ENCODE peak calls at places on chromosomes 7 and 10, in nine cellular contexts. G is HCT116, H is transverse colon, C is GM12891, E is breast epithelium, X is spleen, J is H1, O is prostate gland, I is endothelial cell of umbilical vein. Q is an unnamed sample.

GRCh38 chr10:29628912-29629526 is 5.8 kb downstream of the SVIL start:
- DNase-seq in G (no peak), H (no peak), C (no peak), E (no peak), X (no peak), J (no peak), O (no peak), I (no peak), Q (no peak)

GRCh38 chr10:102718220-102718619 is 3.8 kb downstream of the SFXN2 start:
- DNase-seq in G (no peak), H (no peak), C (no peak), E (no peak), X (no peak), J (no peak), O (no peak), I (peak), Q (no peak)

GRCh38 chr10:85610381-85611092 is 756.1 kb downstream of the GRID1 start:
- DNase-seq in G (no peak), H (no peak), C (no peak), E (no peak), X (no peak), J (peak), O (no peak), I (no peak), Q (no peak)

GRCh38 chr10:77841711-77842375 is 84.7 kb downstream of the DLG5 start:
- DNase-seq in G (no peak), H (no peak), C (no peak), E (no peak), X (peak), J (no peak), O (no peak), I (no peak), Q (no peak)

GRCh38 chr7:143882020-143882610 is 19.9 kb downstream of the TCAF1 start:
- DNase-seq in G (no peak), H (peak), C (no peak), E (no peak), X (no peak), J (peak), O (peak), I (peak), Q (no peak)

GRCh38 chr7:28316489-28316888 is 95.8 kb upstream of the CREB5 start:
- DNase-seq in G (no peak), H (no peak), C (no peak), E (no peak), X (no peak), J (no peak), O (no peak), I (no peak), Q (no peak)

GRCh38 chr7:127824682-127825081 is 172.7 kb downstream of the SND1 start:
- DNase-seq in G (no peak), H (no peak), C (no peak), E (no peak), X (no peak), J (no peak), O (no peak), I (no peak), Q (no peak)

GRCh38 chr7:33841658-33842057 is 63.7 kb upstream of the BMPER start:
- DNase-seq in G (no peak), H (no peak), C (no peak), E (no peak), X (no peak), J (no peak), O (no peak), I (peak), Q (no peak)

GRCh38 chr7:131071786-131072504 is 255.7 kb upstream of the MKLN1 start:
- DNase-seq in G (no peak), H (peak), C (no peak), E (no peak), X (no peak), J (no peak), O (no peak), I (peak), Q (no peak)

GRCh38 chr10:112815238-112816032 is 134.6 kb upstream of the TCF7L2 start:
- DNase-seq in G (no peak), H (no peak), C (no peak), E (no peak), X (no peak), J (no peak), O (no peak), I (peak), Q (no peak)

GRCh38 chr7:158366346-158366745 is 221.3 kb downstream of the PTPRN2 start:
- DNase-seq in G (no peak), H (no peak), C (no peak), E (peak), X (peak), J (no peak), O (no peak), I (no peak), Q (no peak)

GRCh38 chr7:13989138-13989943 is at the start of gene ETV1:
- DNase-seq in G (no peak), H (peak), C (no peak), E (no peak), X (peak), J (peak), O (peak), I (peak), Q (no peak)

GRCh38 chr7:2821161-2821841 is 22.8 kb downstream of the GNA12 start:
- DNase-seq in G (no peak), H (no peak), C (no peak), E (no peak), X (no peak), J (no peak), O (no peak), I (peak), Q (no peak)

GRCh38 chr10:78212134-78212785 is 178.6 kb downstream of the RPS24 start:
- DNase-seq in G (no peak), H (no peak), C (no peak), E (no peak), X (no peak), J (no peak), O (no peak), I (no peak), Q (no peak)

GRCh38 chr7:86667732-86668131 is 24.0 kb downstream of the GRM3 start:
- DNase-seq in G (peak), H (no peak), C (no peak), E (no peak), X (no peak), J (no peak), O (no peak), I (no peak), Q (no peak)

GRCh38 chr10:82211331-82211730 is 336.3 kb downstream of the NRG3 start:
- DNase-seq in G (no peak), H (no peak), C (no peak), E (no peak), X (no peak), J (no peak), O (no peak), I (no peak), Q (no peak)

GRCh38 chr7:145978769-145979168 is 137.8 kb upstream of the CNTNAP2 start:
- DNase-seq in G (no peak), H (no peak), C (no peak), E (no peak), X (no peak), J (no peak), O (no peak), I (no peak), Q (no peak)

GRCh38 chr10:123398180-123398591 is 244.0 kb downstream of the BUB3 start:
- DNase-seq in G (no peak), H (peak), C (peak), E (no peak), X (no peak), J (no peak), O (no peak), I (no peak), Q (peak)

GRCh38 chr10:45473126-45473525 is 99.1 kb downstream of the ALOX5 start:
- DNase-seq in G (no peak), H (no peak), C (no peak), E (no peak), X (no peak), J (no peak), O (no peak), I (no peak), Q (no peak)

GRCh38 chr10:11823122-11823988 is at the start of gene PROSER2:
- DNase-seq in G (peak), H (peak), C (peak), E (peak), X (peak), J (peak), O (peak), I (peak), Q (peak)

GRCh38 chr10:36504752-36505151 is 620.6 kb upstream of the ANKRD30A start:
- DNase-seq in G (no peak), H (no peak), C (no peak), E (no peak), X (no peak), J (no peak), O (no peak), I (peak), Q (no peak)

GRCh38 chr10:63115732-63116383 is 17.3 kb upstream of the NRBF2 start:
- DNase-seq in G (no peak), H (peak), C (no peak), E (peak), X (no peak), J (no peak), O (peak), I (peak), Q (no peak)

GRCh38 chr7:129841465-129841864 is 111.3 kb downstream of the UBE2H start:
- DNase-seq in G (no peak), H (no peak), C (no peak), E (no peak), X (no peak), J (no peak), O (no peak), I (no peak), Q (no peak)

GRCh38 chr10:77251297-77252013 is 386.2 kb downstream of the KCNMA1 start:
- DNase-seq in G (peak), H (no peak), C (no peak), E (no peak), X (no peak), J (no peak), O (no peak), I (peak), Q (no peak)

GRCh38 chr10:99743841-99744240 is 11.8 kb downstream of the CUTC start:
- DNase-seq in G (no peak), H (no peak), C (no peak), E (no peak), X (no peak), J (no peak), O (no peak), I (no peak), Q (no peak)
- TF ChIP-seq POLR2AphosphoS5 in G (no peak), H (no peak), C (no peak), E (no peak), X (no peak), J (no peak), O (no peak), I (no peak), Q (no peak)

GRCh38 chr10:86665218-86665607 is 3.1 kb upstream of the LDB3 start:
- DNase-seq in G (no peak), H (no peak), C (no peak), E (no peak), X (no peak), J (no peak), O (no peak), I (no peak), Q (no peak)
- TF ChIP-seq POLR2AphosphoS5 in G (no peak), H (no peak), C (no peak), E (no peak), X (no peak), J (no peak), O (no peak), I (no peak), Q (no peak)

GRCh38 chr10:74743401-74743800 is 83.0 kb upstream of the KAT6B start:
- DNase-seq in G (no peak), H (no peak), C (no peak), E (peak), X (no peak), J (no peak), O (no peak), I (no peak), Q (no peak)

GRCh38 chr10:74736029-74736428 is 90.4 kb upstream of the KAT6B start:
- DNase-seq in G (no peak), H (no peak), C (no peak), E (no peak), X (no peak), J (no peak), O (no peak), I (no peak), Q (no peak)

GRCh38 chr10:74738052-74738451 is 88.3 kb upstream of the KAT6B start:
- DNase-seq in G (no peak), H (no peak), C (peak), E (no peak), X (no peak), J (no peak), O (no peak), I (peak), Q (no peak)

GRCh38 chr10:74738543-74738942 is 87.9 kb upstream of the KAT6B start:
- DNase-seq in G (no peak), H (no peak), C (no peak), E (no peak), X (no peak), J (no peak), O (no peak), I (no peak), Q (no peak)

GRCh38 chr10:74738985-74739567 is 87.3 kb upstream of the KAT6B start:
- DNase-seq in G (no peak), H (peak), C (peak), E (no peak), X (no peak), J (peak), O (no peak), I (peak), Q (peak)
- TF ChIP-seq POLR2AphosphoS5 in G (no peak), H (no peak), C (no peak), E (no peak), X (no peak), J (no peak), O (no peak), I (peak), Q (peak)

GRCh38 chr10:80406249-80406648 is 2.1 kb upstream of the PRXL2A start:
- DNase-seq in G (no peak), H (no peak), C (no peak), E (no peak), X (no peak), J (no peak), O (no peak), I (peak), Q (no peak)

GRCh38 chr10:80407836-80408197 is 534 bp upstream of the PRXL2A start:
- DNase-seq in G (peak), H (peak), C (peak), E (no peak), X (peak), J (peak), O (no peak), I (peak), Q (no peak)

GRCh38 chr10:80409121-80409520 is 770 bp downstream of the PRXL2A start:
- DNase-seq in G (no peak), H (no peak), C (no peak), E (no peak), X (no peak), J (no peak), O (no peak), I (peak), Q (no peak)

GRCh38 chr10:80410122-80410521 is 1.8 kb downstream of the PRXL2A start:
- DNase-seq in G (no peak), H (peak), C (no peak), E (no peak), X (no peak), J (no peak), O (no peak), I (peak), Q (no peak)

DNA sequence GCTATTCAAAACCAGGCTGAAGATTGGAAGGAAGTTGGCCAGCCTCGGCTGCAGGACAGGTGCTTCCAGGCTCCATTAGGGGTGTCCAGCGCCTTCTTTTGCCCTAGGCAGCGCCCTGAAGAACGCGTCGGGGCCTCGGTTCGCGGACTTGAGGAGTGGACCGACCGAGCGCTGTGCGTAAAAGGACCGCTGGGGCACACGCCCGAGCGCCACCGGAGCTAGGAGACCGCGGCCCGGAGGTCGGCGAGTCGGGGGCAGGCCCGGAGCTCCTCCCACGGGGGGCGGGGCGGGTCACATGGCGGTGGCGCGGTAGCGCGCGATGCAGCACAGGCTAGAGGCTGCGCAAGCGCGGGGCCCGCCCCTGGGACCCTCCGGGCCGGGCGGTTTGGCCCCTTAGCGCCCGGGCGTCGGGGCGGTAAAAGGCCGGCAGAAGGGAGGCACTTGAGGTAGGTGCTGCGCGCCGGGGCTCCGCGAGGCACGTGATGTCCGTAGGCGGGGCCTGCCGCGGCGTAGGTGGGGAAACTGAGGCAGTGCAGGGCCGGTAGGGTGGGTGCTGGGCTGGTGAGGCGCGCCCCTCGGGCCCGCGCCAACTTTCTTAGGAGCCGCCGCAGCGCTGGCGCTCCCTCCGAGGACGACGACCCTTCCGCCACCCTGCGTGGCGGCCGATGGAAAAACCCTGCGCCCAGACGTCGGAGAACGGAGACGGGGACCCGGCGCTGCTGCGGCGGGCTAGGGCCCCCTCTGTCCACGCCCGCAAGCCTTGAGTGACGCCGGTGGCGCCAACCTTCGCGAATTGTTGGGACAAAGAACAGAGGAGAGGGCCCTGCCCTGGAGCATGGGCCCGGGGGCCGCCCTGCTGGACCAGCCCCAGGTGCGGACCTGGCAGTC is at the start of gene PRXL2A:
- DNase-seq in G (no peak), H (peak), C (peak), E (peak), X (peak), J (peak), O (peak), I (peak), Q (peak)
- TF ChIP-seq POLR2AphosphoS5 in G (peak), H (peak), C (no peak), E (peak), X (peak), J (no peak), O (peak), I (peak), Q (no peak)

DNA sequence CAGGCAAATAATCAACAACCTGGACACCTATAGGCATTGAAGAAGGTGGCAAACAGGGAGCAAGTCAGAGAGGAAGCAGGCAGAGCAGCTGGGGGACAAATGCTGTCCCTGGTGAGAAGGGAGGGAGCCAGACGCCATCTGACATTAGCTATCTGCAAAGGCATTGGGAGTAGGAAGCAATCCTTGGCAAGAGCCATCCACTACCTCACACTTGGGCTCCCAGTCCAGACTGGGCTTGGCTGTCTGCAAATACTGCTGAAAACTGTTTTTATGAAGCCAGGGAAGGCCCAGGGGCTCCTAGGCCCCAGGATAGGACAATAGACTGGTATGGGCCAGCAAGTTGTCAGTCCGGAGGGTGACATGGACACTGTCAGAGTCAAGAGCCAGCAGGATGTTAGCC is 132.5 kb downstream of the SORBS1 start:
- DNase-seq in G (no peak), H (no peak), C (no peak), E (no peak), X (no peak), J (no peak), O (no peak), I (no peak), Q (no peak)
- TF ChIP-seq POLR2AphosphoS5 in G (no peak), H (no peak), C (no peak), E (no peak), X (no peak), J (no peak), O (no peak), I (no peak), Q (no peak)

GRCh38 chr10:31678139-31678536 is 250.5 kb downstream of the ARHGAP12 start:
- DNase-seq in G (no peak), H (no peak), C (no peak), E (peak), X (no peak), J (no peak), O (peak), I (no peak), Q (no peak)
- TF ChIP-seq POLR2AphosphoS5 in G (no peak), H (no peak), C (no peak), E (peak), X (no peak), J (no peak), O (peak), I (no peak), Q (no peak)

GRCh38 chr7:99387912-99388311 is 13.4 kb downstream of the ARPC1B start:
- DNase-seq in G (no peak), H (no peak), C (no peak), E (no peak), X (no peak), J (no peak), O (no peak), I (no peak), Q (no peak)
- TF ChIP-seq POLR2AphosphoS5 in G (peak), H (no peak), C (no peak), E (no peak), X (peak), J (no peak), O (no peak), I (peak), Q (no peak)